ENCODE peak calls at places on chromosomes 1 and 21, in five cellular contexts. One of them, this sample, is unnamed.
A peak's percentile ranks its signal among the peaks of the same experiment; 100 is the strongest.

GRCh38 chr1:151867785-151868403 is 14.4 kb upstream of the THEM5 start:
- DNase-seq in heart right ventricle: no peak
- DNase-seq in K562: no peak
- DNase-seq in heart left ventricle: no peak
- DNase-seq in psoas muscle: no peak
- DNase-seq in this sample: no peak

GRCh38 chr1:1353389-1354151 is 4.4 kb upstream of the DVL1 start:
- DNase-seq in psoas muscle: peak; percentile 20
- DNase-seq in heart left ventricle: no peak
- DNase-seq in K562: no peak
- DNase-seq in heart right ventricle: no peak
- DNase-seq in this sample: no peak

GRCh38 chr1:177223359-177223758 is 52.6 kb downstream of the BRINP2 start:
- DNase-seq in heart right ventricle: no peak
- DNase-seq in K562: no peak
- DNase-seq in heart left ventricle: no peak
- DNase-seq in psoas muscle: no peak
- DNase-seq in this sample: no peak

GRCh38 chr1:23376890-23377811 is 7.5 kb upstream of the ZNF436 start:
- DNase-seq in psoas muscle: peak; percentile 73
- DNase-seq in heart left ventricle: peak; percentile 71
- DNase-seq in heart right ventricle: no peak
- DNase-seq in K562: peak; percentile 46
- DNase-seq in this sample: no peak

GRCh38 chr1:94806451-94806861 is 13.7 kb upstream of the SLC44A3 start:
- DNase-seq in psoas muscle: no peak
- DNase-seq in heart right ventricle: no peak
- DNase-seq in K562: no peak
- DNase-seq in heart left ventricle: no peak
- DNase-seq in this sample: no peak

GRCh38 chr21:34129039-34129891 is 55.9 kb downstream of the MRPS6 start:
- DNase-seq in heart left ventricle: peak; percentile 85
- DNase-seq in K562: no peak
- DNase-seq in heart right ventricle: peak; percentile 41
- DNase-seq in psoas muscle: peak; percentile 55
- DNase-seq in this sample: no peak

GRCh38 chr1:235343726-235344125 is 15.4 kb downstream of the GGPS1 start:
- DNase-seq in psoas muscle: no peak
- DNase-seq in heart left ventricle: no peak
- DNase-seq in K562: no peak
- DNase-seq in heart right ventricle: no peak
- DNase-seq in this sample: no peak

GRCh38 chr1:234942869-234943501 is 185.7 kb downstream of the TOMM20 start:
- DNase-seq in heart left ventricle: no peak
- DNase-seq in heart right ventricle: no peak
- DNase-seq in K562: no peak
- DNase-seq in psoas muscle: no peak
- DNase-seq in this sample: no peak

GRCh38 chr1:151905070-151905442 is 4.3 kb downstream of the THEM4 start:
- DNase-seq in heart left ventricle: no peak
- DNase-seq in heart right ventricle: peak; percentile 18
- DNase-seq in K562: peak; percentile 14
- DNase-seq in psoas muscle: no peak
- DNase-seq in this sample: no peak

GRCh38 chr1:24415910-24416665 is 486 bp downstream of the NIPAL3 start:
- DNase-seq in heart left ventricle: no peak
- DNase-seq in K562: peak; percentile 41
- DNase-seq in psoas muscle: no peak
- DNase-seq in heart right ventricle: peak; percentile 14
- DNase-seq in this sample: no peak

GRCh38 chr1:236147521-236148470 is 5.5 kb downstream of the GPR137B start:
- DNase-seq in heart left ventricle: no peak
- DNase-seq in heart right ventricle: no peak
- DNase-seq in K562: no peak
- DNase-seq in psoas muscle: no peak
- DNase-seq in this sample: no peak

GRCh38 chr1:10421637-10422036 is 8.6 kb upstream of the CENPS start:
- DNase-seq in psoas muscle: no peak
- DNase-seq in heart left ventricle: no peak
- DNase-seq in heart right ventricle: no peak
- DNase-seq in K562: no peak
- DNase-seq in this sample: no peak

GRCh38 chr1:220487297-220487820 is 40.6 kb upstream of the MARK1 start:
- DNase-seq in psoas muscle: no peak
- DNase-seq in K562: no peak
- DNase-seq in heart left ventricle: no peak
- DNase-seq in heart right ventricle: no peak
- DNase-seq in this sample: no peak

GRCh38 chr1:170097449-170097948 is 23.0 kb upstream of the KIFAP3 start:
- DNase-seq in K562: no peak
- DNase-seq in heart left ventricle: no peak
- DNase-seq in heart right ventricle: no peak
- DNase-seq in psoas muscle: no peak
- DNase-seq in this sample: no peak

GRCh38 chr1:62184291-62184690 is 10.4 kb upstream of the L1TD1 start:
- DNase-seq in heart right ventricle: no peak
- DNase-seq in K562: no peak
- DNase-seq in heart left ventricle: no peak
- DNase-seq in psoas muscle: no peak
- DNase-seq in this sample: no peak

GRCh38 chr1:182101415-182102041 is 40.0 kb upstream of the ZNF648 start:
- DNase-seq in psoas muscle: no peak
- DNase-seq in heart left ventricle: no peak
- DNase-seq in K562: no peak
- DNase-seq in heart right ventricle: no peak
- DNase-seq in this sample: no peak

GRCh38 chr1:172449585-172450523 is 6.0 kb upstream of the PIGC start:
- DNase-seq in heart left ventricle: peak; percentile 54
- DNase-seq in psoas muscle: peak; percentile 54
- DNase-seq in heart right ventricle: peak; percentile 50
- DNase-seq in K562: peak; percentile 85
- DNase-seq in this sample: peak; percentile 80

GRCh38 chr1:25554886-25555752 is 11.7 kb downstream of the LDLRAP1 start:
- DNase-seq in K562: no peak
- DNase-seq in heart right ventricle: no peak
- DNase-seq in psoas muscle: no peak
- DNase-seq in heart left ventricle: no peak
- DNase-seq in this sample: no peak

GRCh38 chr21:28705616-28706015 is 287.1 kb downstream of the LTN1 start:
- DNase-seq in heart right ventricle: no peak
- DNase-seq in K562: no peak
- DNase-seq in heart left ventricle: no peak
- DNase-seq in psoas muscle: no peak
- DNase-seq in this sample: no peak

DNA sequence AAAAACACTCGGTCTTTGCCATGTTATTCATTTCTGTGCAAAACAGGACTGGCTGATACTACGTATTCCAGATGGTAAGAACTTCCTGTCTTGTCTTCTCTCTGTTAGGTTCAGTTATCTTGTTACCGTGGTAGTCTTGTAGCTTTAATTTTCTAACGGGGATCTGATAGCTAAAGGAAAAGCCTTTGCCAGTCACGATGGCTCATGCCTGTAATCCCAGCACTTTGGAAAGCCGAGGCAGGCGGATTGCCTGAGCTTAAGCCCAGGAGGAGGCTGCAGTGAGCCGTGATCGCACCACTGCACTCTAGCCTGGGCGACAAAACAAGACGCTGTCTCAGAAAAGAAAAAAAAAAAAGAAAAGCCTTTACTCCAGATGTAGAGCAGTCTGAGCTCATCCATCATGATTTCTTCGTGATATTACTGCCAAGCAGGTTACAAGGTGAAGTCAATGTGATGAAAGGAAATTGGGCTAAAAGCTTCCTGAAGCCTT is 11.1 kb upstream of the MSTO1 start:
- DNase-seq in K562: no peak
- DNase-seq in heart right ventricle: no peak
- DNase-seq in psoas muscle: no peak
- DNase-seq in heart left ventricle: no peak
- DNase-seq in this sample: no peak
- H3K4me3 ChIP-seq in K562: no peak overlapping the region
- H3K4me3 ChIP-seq in heart right ventricle: peak overlapping the region; percentile 8
- H3K4me3 ChIP-seq in psoas muscle: no peak overlapping the region
- H3K4me3 ChIP-seq in heart left ventricle: no peak overlapping the region
- H3K4me3 ChIP-seq in this sample: no peak overlapping the region

DNA sequence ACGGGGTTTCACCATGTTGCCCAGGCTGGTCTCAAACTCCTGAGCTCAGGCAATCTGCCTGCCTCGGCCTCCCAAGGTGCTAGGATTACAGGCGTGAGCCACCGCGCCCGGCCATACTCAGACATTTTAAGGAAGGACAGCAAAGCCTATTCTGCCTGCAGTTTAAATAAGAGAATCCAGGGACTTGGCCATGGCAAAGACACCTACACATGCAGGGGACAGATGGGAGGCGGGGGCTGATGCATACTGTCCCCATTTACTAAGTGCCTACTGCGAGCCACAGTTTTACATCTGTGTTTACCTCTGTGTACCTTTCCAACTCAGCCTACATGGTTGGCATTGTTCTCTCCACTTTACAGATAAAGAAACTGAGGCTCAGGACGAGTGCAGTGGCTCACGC is 25.4 kb downstream of the LDLRAD2 start:
- DNase-seq in heart right ventricle: no peak
- DNase-seq in heart left ventricle: no peak
- DNase-seq in K562: no peak
- DNase-seq in psoas muscle: no peak
- DNase-seq in this sample: no peak
- H3K36me3 ChIP-seq in heart right ventricle: peaks cover 47% of the 10 kb centered on the region
- H3K36me3 ChIP-seq in heart left ventricle: peaks cover 100% of the 10 kb centered on the region
- H3K36me3 ChIP-seq in K562: peaks cover 91% of the 10 kb centered on the region
- H3K36me3 ChIP-seq in psoas muscle: peaks cover 100% of the 10 kb centered on the region
- H3K36me3 ChIP-seq in this sample: no peaks in the 10 kb centered on the region

GRCh38 chr1:12543747-12544146 is 74.3 kb downstream of the DHRS3 start:
- DNase-seq in K562: no peak
- DNase-seq in psoas muscle: no peak
- DNase-seq in heart left ventricle: no peak
- DNase-seq in heart right ventricle: no peak
- DNase-seq in this sample: no peak

GRCh38 chr1:12544357-12544756 is 73.7 kb downstream of the DHRS3 start:
- DNase-seq in K562: no peak
- DNase-seq in psoas muscle: no peak
- DNase-seq in heart left ventricle: no peak
- DNase-seq in heart right ventricle: no peak
- DNase-seq in this sample: no peak

GRCh38 chr1:12542596-12543592 is 75.1 kb downstream of the DHRS3 start:
- DNase-seq in K562: no peak
- DNase-seq in heart right ventricle: no peak
- DNase-seq in heart left ventricle: no peak
- DNase-seq in psoas muscle: no peak
- DNase-seq in this sample: no peak

GRCh38 chr1:12546771-12547585 is 71.0 kb downstream of the DHRS3 start:
- DNase-seq in K562: no peak
- DNase-seq in heart left ventricle: peak; percentile 76
- DNase-seq in psoas muscle: peak; percentile 85
- DNase-seq in heart right ventricle: peak; percentile 81
- DNase-seq in this sample: peak; percentile 32

DNA sequence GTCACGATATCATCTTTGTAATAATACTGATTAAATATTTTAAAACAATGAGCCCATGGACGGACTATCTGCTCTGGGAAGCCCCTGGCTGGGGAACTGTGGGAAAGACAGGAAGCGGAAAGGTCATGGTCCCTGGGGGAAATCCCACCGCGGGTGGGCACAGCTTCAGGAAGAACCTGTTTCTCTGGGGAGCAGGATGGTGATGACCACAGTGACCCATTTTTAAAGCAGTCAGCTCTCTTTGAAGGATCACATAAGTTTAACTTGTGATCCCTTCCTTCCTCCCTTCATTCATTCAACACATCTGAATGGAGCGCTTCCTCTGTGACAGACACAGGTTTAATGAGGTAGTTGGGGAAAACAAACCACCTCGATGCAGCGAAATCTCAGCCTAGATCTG is 73.0 kb downstream of the DHRS3 start:
- DNase-seq in heart right ventricle: no peak
- DNase-seq in K562: no peak
- DNase-seq in psoas muscle: no peak
- DNase-seq in heart left ventricle: no peak
- DNase-seq in this sample: no peak
- H3K4me1 ChIP-seq in heart right ventricle: peaks cover 69% of the 10 kb centered on the region
- H3K4me1 ChIP-seq in K562: peaks cover 32% of the 10 kb centered on the region
- H3K4me1 ChIP-seq in psoas muscle: peaks cover 43% of the 10 kb centered on the region
- H3K4me1 ChIP-seq in heart left ventricle: peaks cover 69% of the 10 kb centered on the region
- H3K4me1 ChIP-seq in this sample: peaks cover 7% of the 10 kb centered on the region

DNA sequence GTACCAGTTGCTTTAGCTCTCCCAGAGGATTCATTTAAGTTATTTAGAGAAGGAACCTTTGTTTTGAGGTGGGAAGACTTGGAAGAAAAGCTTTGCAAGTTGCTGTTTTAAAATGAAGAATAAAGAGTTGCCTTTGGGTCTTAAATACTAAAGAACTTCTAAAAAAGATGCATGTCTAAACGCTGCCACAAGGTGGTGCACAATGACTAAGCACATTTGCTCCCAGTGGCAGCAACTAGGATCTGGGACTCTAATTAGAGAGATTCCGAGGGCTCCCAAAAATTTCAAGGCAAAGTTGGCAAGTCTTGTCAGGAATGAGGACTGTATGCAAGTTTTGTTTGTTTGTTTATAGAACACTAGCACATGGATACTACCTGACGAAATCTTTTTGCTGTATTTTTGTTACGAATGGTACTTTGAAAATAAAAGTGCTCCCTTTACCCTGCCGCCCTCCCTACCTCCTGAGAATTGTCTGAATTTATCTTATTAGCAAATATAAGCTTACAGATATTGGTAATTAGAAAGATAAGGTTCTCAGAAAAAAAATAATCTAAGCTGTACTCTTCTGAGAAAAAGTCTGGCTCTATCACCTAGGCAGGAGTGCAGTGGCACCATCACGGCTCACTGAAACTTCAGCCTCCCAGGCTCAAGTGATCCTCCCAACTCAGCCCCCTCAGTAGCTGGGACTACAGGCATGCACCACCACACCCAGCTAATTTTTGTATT is 121.8 kb downstream of the HFM1 start:
- DNase-seq in heart left ventricle: peak; percentile 32
- DNase-seq in K562: peak; percentile 60
- DNase-seq in heart right ventricle: no peak
- DNase-seq in psoas muscle: no peak
- DNase-seq in this sample: no peak
- H3K4me3 ChIP-seq in heart left ventricle: peak overlapping the region; percentile 42
- H3K4me3 ChIP-seq in K562: no peak overlapping the region
- H3K4me3 ChIP-seq in heart right ventricle: peak overlapping the region; percentile 29
- H3K4me3 ChIP-seq in psoas muscle: peak overlapping the region; percentile 54
- H3K4me3 ChIP-seq in this sample: no peak overlapping the region

DNA sequence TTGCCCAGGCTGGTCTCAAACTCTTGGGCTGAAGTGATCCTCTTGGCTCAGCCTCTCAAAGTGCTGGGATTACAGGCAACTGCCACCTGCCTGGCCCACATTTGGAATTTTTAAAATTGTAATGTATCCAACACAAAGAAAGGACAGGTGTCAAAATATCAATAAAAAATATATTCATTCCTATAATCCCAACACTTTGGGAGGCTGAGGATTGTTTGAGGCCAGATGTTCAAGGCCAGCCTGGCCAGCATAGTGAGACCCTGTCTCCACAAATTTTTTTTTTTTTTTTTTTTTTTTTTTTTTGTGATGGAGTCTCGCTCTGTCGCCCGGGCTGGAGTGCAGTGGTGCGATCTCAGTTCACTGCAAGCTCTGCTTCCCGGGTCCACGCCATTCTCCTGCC is 10.0 kb downstream of the HES2 start:
- DNase-seq in heart left ventricle: no peak
- DNase-seq in heart right ventricle: no peak
- DNase-seq in K562: no peak
- DNase-seq in psoas muscle: no peak
- DNase-seq in this sample: no peak
- H3K36me3 ChIP-seq in heart left ventricle: no peaks in the 10 kb centered on the region
- H3K36me3 ChIP-seq in heart right ventricle: no peaks in the 10 kb centered on the region
- H3K36me3 ChIP-seq in K562: no peaks in the 10 kb centered on the region
- H3K36me3 ChIP-seq in psoas muscle: no peaks in the 10 kb centered on the region
- H3K36me3 ChIP-seq in this sample: no peaks in the 10 kb centered on the region

This sample was measured in left lung.